ENCODE peak calls at places on chromosome 14, in eight cellular contexts. K is activated T-helper 1 cell treated with Interleukin-2 at 50 U/mL for 16 hours, D is AG20443, X is psoas muscle, T is ureter, J is activated T-cell treated with anti-CD3 and anti-CD28 coated beads for 48 hours, U is A172, Y is left ventricle myocardium inferior. L is an unnamed sample.

GRCh38 chr14:92105845-92106094 is 612 bp downstream of the ATXN3 start:
- DNase-seq in D (peak), J (no peak), X (peak), U (peak), K (no peak), Y (peak), T (peak), L (no peak)

GRCh38 chr14:97277711-97278110 is 480.5 kb downstream of the VRK1 start:
- DNase-seq in T (no peak), K (no peak), U (no peak), D (no peak), Y (no peak), J (no peak), X (no peak), L (no peak)

GRCh38 chr14:59274991-59275391 is 86.5 kb downstream of the DAAM1 start:
- DNase-seq in X (no peak), D (no peak), U (no peak), Y (peak), T (no peak), J (no peak), K (no peak), L (no peak)

GRCh38 chr14:76084374-76084773 is 67.3 kb upstream of the GPATCH2L start:
- DNase-seq in J (no peak), X (no peak), D (no peak), U (no peak), T (no peak), Y (no peak), K (no peak), L (no peak)

GRCh38 chr14:40164083-40164482 is 731.9 kb upstream of the FBXO33 start:
- DNase-seq in Y (no peak), D (no peak), X (no peak), K (no peak), J (no peak), U (peak), T (no peak), L (no peak)

GRCh38 chr14:98177551-98177950 is 1094.4 kb downstream of the BCL11B start:
- DNase-seq in J (peak), D (no peak), K (no peak), X (no peak), T (no peak), U (no peak), Y (no peak), L (peak)

GRCh38 chr14:100546051-100546443 is 41.2 kb downstream of the BEGAIN start:
- DNase-seq in D (peak), U (no peak), J (no peak), X (no peak), T (no peak), K (no peak), Y (peak), L (peak)

GRCh38 chr14:68392393-68393085 is 400.3 kb downstream of the ZFP36L1 start:
- DNase-seq in J (no peak), T (no peak), D (no peak), X (peak), K (no peak), Y (peak), U (no peak), L (no peak)

GRCh38 chr14:102182190-102182589 is 42.5 kb downstream of the WDR20 start:
- DNase-seq in U (peak), X (no peak), K (no peak), Y (no peak), J (no peak), D (peak), T (no peak), L (no peak)

GRCh38 chr14:81401420-81402122 is 1.4 kb upstream of the STON2 start:
- DNase-seq in D (peak), U (peak), X (no peak), J (no peak), T (no peak), K (no peak), Y (no peak), L (no peak)

GRCh38 chr14:48614003-48614402 is 938.6 kb upstream of the MDGA2 start:
- DNase-seq in X (no peak), U (no peak), D (no peak), Y (no peak), T (no peak), J (no peak), K (no peak), L (no peak)

GRCh38 chr14:50920482-50921225 is 23.6 kb downstream of the PYGL start:
- DNase-seq in K (no peak), U (peak), Y (no peak), X (peak), T (no peak), J (no peak), D (peak), L (no peak)

GRCh38 chr14:91774138-91775096 is 42.5 kb upstream of the CATSPERB start:
- DNase-seq in D (no peak), Y (no peak), K (no peak), U (no peak), J (no peak), T (no peak), X (no peak), L (no peak)

GRCh38 chr14:97707603-97708002 is 910.4 kb downstream of the VRK1 start:
- DNase-seq in T (no peak), X (no peak), K (no peak), U (no peak), D (no peak), J (no peak), Y (no peak), L (peak)

GRCh38 chr14:61889914-61890351 is 127.7 kb downstream of the SNAPC1 start:
- DNase-seq in U (no peak), J (no peak), K (no peak), X (no peak), T (no peak), D (no peak), Y (no peak), L (peak)

GRCh38 chr14:51473808-51474207 is 177.9 kb upstream of the FRMD6 start:
- DNase-seq in D (no peak), X (no peak), T (no peak), U (no peak), J (no peak), Y (no peak), K (no peak), L (no peak)

L was measured in stimulated activated naive CD8-positive, alpha-beta T cell treated with anti-CD3 and anti-CD28 coated beads, Interleukin-15, amount 100 ng/mL, for 72 hours.